ENCODE peak calls at places on chromosomes 1 and 21, in nine cellular contexts. W is CD8-positive, alpha-beta T cell; G is HL-60; R is coronary artery; C is cardiac muscle cell; A is fibroblast of lung; I is psoas muscle; P is Peyer's patch; J is BE2C. N is an unnamed sample.

GRCh38 chr1:100896481-100896982 is 642 bp downstream of the SLC30A7 start:
- DNase-seq in W (peak; percentile 42), G (peak; percentile 65), R (no peak), C (peak; percentile 58), A (peak; percentile 53), I (no peak), P (peak; percentile 63), J (peak; percentile 13), N (peak; percentile 24)

GRCh38 chr1:112544011-112544688 is 35.4 kb downstream of the WNT2B start:
- DNase-seq in W (no peak), G (no peak), R (no peak), C (peak; percentile 92), A (peak; percentile 93), I (no peak), P (no peak), J (no peak), N (peak; percentile 92)

GRCh38 chr1:198780376-198780775 is 141.5 kb downstream of the PTPRC start:
- DNase-seq in W (no peak), G (no peak), R (no peak), C (no peak), A (no peak), I (no peak), P (no peak), J (no peak), N (peak; percentile 47)

GRCh38 chr1:51663105-51663504 is 46.2 kb downstream of the OSBPL9 start:
- DNase-seq in W (no peak), G (no peak), R (no peak), C (no peak), A (no peak), I (no peak), P (no peak), J (no peak), N (no peak)

GRCh38 chr1:25747046-25747705 is 52.8 kb upstream of the SELENON start:
- DNase-seq in W (no peak), G (no peak), R (no peak), C (no peak), A (no peak), I (peak; percentile 34), P (no peak), J (no peak), N (no peak)

GRCh38 chr1:221741364-221741970 is 422 bp downstream of the DUSP10 start:
- DNase-seq in W (no peak), G (peak; percentile 72), R (peak; percentile 78), C (peak; percentile 40), A (no peak), I (peak; percentile 53), P (peak; percentile 67), J (peak; percentile 29), N (no peak)

GRCh38 chr1:216944864-216945505 is 221.8 kb upstream of the ESRRG start:
- DNase-seq in W (no peak), G (no peak), R (no peak), C (no peak), A (no peak), I (no peak), P (no peak), J (no peak), N (no peak)

GRCh38 chr1:9628541-9629444 is 22.7 kb upstream of the PIK3CD start:
- DNase-seq in W (peak; percentile 37), G (peak; percentile 51), R (no peak), C (no peak), A (no peak), I (no peak), P (peak; percentile 82), J (no peak), N (no peak)

GRCh38 chr1:21603177-21604138 is 65.7 kb downstream of the RAP1GAP start:
- DNase-seq in W (no peak), G (no peak), R (no peak), C (no peak), A (no peak), I (no peak), P (no peak), J (no peak), N (no peak)

GRCh38 chr1:21607549-21608529 is 61.3 kb downstream of the RAP1GAP start:
- DNase-seq in W (no peak), G (peak; percentile 22), R (peak; percentile 79), C (peak; percentile 95), A (peak; percentile 61), I (peak; percentile 84), P (peak; percentile 95), J (peak; percentile 97), N (peak; percentile 59)

GRCh38 chr1:21604208-21604957 is 64.8 kb downstream of the RAP1GAP start:
- DNase-seq in W (no peak), G (no peak), R (no peak), C (no peak), A (no peak), I (no peak), P (no peak), J (no peak), N (no peak)

GRCh38 chr1:21605964-21606705 is 63.0 kb downstream of the RAP1GAP start:
- DNase-seq in W (no peak), G (no peak), R (no peak), C (no peak), A (no peak), I (no peak), P (no peak), J (no peak), N (no peak)

GRCh38 chr1:21605012-21605715 is 64.0 kb downstream of the RAP1GAP start:
- DNase-seq in W (no peak), G (no peak), R (no peak), C (no peak), A (no peak), I (no peak), P (no peak), J (no peak), N (no peak)
- TF ChIP-seq CTCF in W (no peak), G (no peak), R (no peak), C (no peak), A (no peak), I (no peak), P (no peak), J (no peak), N (no peak)

GRCh38 chr21:41361053-41361785 is 608 bp upstream of the MX2 start:
- DNase-seq in W (no peak), G (no peak), R (peak; percentile 72), C (peak; percentile 3), A (no peak), I (no peak), P (peak; percentile 78), J (no peak), N (no peak)
- H3K4me3 ChIP-seq in W (peak overlapping the region; percentile 74), G (no peak overlapping the region), R (peak overlapping the region; percentile 67), C (no peak overlapping the region), A (no peak overlapping the region), I (peak overlapping the region; percentile 51), P (peak overlapping the region; percentile 48), J (no peak overlapping the region), N (peak overlapping the region; percentile 49)

GRCh38 chr21:31624181-31624580 is 35.3 kb upstream of the SOD1 start:
- DNase-seq in W (no peak), G (no peak), R (no peak), C (no peak), A (no peak), I (no peak), P (no peak), J (no peak), N (no peak)

GRCh38 chr21:31622397-31622796 is 37.1 kb upstream of the SOD1 start:
- DNase-seq in W (no peak), G (no peak), R (no peak), C (no peak), A (no peak), I (no peak), P (no peak), J (no peak), N (no peak)

GRCh38 chr21:31618696-31619430 is 40.6 kb upstream of the SOD1 start:
- DNase-seq in W (no peak), G (no peak), R (no peak), C (no peak), A (no peak), I (no peak), P (no peak), J (no peak), N (no peak)

GRCh38 chr21:31624961-31625491 is 34.5 kb upstream of the SOD1 start:
- DNase-seq in W (no peak), G (no peak), R (no peak), C (no peak), A (no peak), I (no peak), P (no peak), J (no peak), N (no peak)

DNA sequence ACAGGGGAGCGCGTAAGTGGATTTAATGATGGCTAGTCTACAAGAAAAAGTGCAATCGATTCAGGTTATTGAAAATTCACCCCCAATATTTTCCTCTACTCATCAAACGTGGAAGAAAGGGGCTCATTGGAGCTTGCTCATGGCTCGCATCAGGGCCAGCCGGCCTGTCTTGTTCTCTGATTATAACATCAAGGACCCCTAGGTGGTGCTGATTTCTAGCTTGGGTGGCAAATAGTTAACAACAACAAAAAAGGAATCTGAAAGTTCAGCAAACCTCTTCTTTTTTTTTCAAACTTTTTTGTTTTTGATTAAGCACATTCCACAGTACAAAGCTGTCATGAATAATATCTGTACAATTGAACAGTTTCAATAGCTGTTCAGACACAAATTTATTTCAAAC is 35.8 kb upstream of the SOD1 start:
- DNase-seq in W (no peak), G (no peak), R (no peak), C (no peak), A (no peak), I (no peak), P (no peak), J (no peak), N (no peak)
- TF ChIP-seq CTCF in W (no peak), G (no peak), R (no peak), C (no peak), A (peak; percentile 11), I (no peak), P (no peak), J (peak; percentile 27), N (no peak)

GRCh38 chr1:196654271-196654670 is 2.4 kb downstream of the CFH start:
- DNase-seq in W (no peak), G (no peak), R (no peak), C (no peak), A (no peak), I (no peak), P (no peak), J (no peak), N (no peak)

GRCh38 chr1:196649990-196650389 is 1.9 kb upstream of the CFH start:
- DNase-seq in W (no peak), G (no peak), R (no peak), C (no peak), A (no peak), I (peak; percentile 48), P (no peak), J (no peak), N (no peak)

GRCh38 chr1:196651079-196651478 is 764 bp upstream of the CFH start:
- DNase-seq in W (no peak), G (no peak), R (no peak), C (no peak), A (no peak), I (no peak), P (no peak), J (no peak), N (no peak)

GRCh38 chr1:196650403-196650802 is 1.4 kb upstream of the CFH start:
- DNase-seq in W (no peak), G (no peak), R (no peak), C (no peak), A (no peak), I (peak; percentile 61), P (no peak), J (no peak), N (no peak)

DNA sequence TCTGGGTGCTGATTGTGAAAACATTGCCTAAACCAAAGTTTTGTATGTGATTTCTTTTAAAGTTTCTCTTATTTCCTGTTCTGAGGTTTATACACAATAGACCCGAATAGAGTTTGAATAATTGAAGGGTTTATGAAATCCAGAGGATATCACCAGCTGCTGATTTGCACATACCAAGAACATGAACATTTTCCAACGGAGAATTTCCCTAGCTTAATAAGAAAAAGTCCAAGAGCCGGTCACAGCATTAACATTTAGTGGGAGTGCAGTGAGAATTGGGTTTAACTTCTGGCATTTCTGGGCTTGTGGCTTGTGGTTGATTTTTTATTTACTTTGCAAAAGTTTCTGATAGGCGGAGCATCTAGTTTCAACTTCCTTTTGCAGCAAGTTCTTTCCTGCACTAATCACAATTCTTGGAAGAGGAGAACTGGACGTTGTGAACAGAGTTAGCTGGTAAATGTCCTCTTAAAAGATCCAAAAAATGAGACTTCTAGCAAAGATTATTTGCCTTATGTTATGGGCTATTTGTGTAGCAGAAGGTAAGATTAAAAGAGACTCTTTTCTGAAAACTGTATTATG is at the start of gene CFH:
- DNase-seq in W (no peak), G (no peak), R (no peak), C (peak; percentile 96), A (peak; percentile 95), I (no peak), P (no peak), J (no peak), N (peak; percentile 65)
- H3K4me3 ChIP-seq in W (no peak within 1 kb of the TSS), G (no peak within 1 kb of the TSS), R (peak within 1 kb of the TSS; percentile 60), C (no peak within 1 kb of the TSS), A (peak within 1 kb of the TSS; percentile 79), I (peak within 1 kb of the TSS; percentile 49), P (no peak within 1 kb of the TSS), J (no peak within 1 kb of the TSS), N (peak within 1 kb of the TSS; percentile 20)